ENCODE peak calls at places on chromosomes 6 and 20, in five cellular contexts. V is H9, T is H1, G is mesenchymal stem cell, O is trophoblast cell. K is an unnamed sample.

GRCh38 chr20:41308290-41308691 is 9.2 kb downstream of the ZHX3 start:
- DNase-seq in O (peak; percentile 93), G (peak; percentile 90), T (no peak), V (no peak), K (no peak)

GRCh38 chr6:169863149-169863525 is 111.7 kb downstream of the ERMARD start:
- DNase-seq in O (no peak), V (no peak), G (no peak), T (no peak), K (no peak)

GRCh38 chr6:5525209-5525608 is 263.9 kb downstream of the FARS2 start:
- DNase-seq in V (no peak), G (peak; percentile 62), O (no peak), T (no peak), K (no peak)

GRCh38 chr6:12892201-12892600 is 175.6 kb downstream of the PHACTR1 start:
- DNase-seq in O (no peak), G (no peak), T (no peak), V (no peak), K (no peak)

GRCh38 chr20:6660441-6660840 is 107.0 kb upstream of the BMP2 start:
- DNase-seq in O (no peak), T (no peak), V (no peak), G (no peak), K (no peak)

GRCh38 chr20:58233881-58234528 is 5.6 kb upstream of the ANKRD60 start:
- DNase-seq in O (peak; percentile 42), T (no peak), V (peak; percentile 76), G (peak; percentile 26), K (no peak)

GRCh38 chr6:90719321-90720195 is 132.7 kb upstream of the MAP3K7 start:
- DNase-seq in V (no peak), G (no peak), O (peak; percentile 35), T (no peak), K (no peak)

GRCh38 chr6:38047562-38047961 is 228.0 kb downstream of the ZFAND3 start:
- DNase-seq in T (no peak), G (no peak), O (no peak), V (no peak), K (no peak)

GRCh38 chr6:168127384-168127868 is 48.4 kb upstream of the FRMD1 start:
- DNase-seq in O (no peak), T (no peak), G (no peak), V (no peak), K (no peak)

GRCh38 chr6:53134601-53135235 is 13.9 kb downstream of the GCM1 start:
- DNase-seq in G (no peak), V (no peak), O (peak; percentile 67), T (no peak), K (no peak)

GRCh38 chr20:47701612-47702011 is 83.7 kb downstream of the SULF2 start:
- DNase-seq in V (no peak), G (no peak), O (peak; percentile 85), T (no peak), K (no peak)

GRCh38 chr6:52407467-52407866 is 12.7 kb upstream of the EFHC1 start:
- DNase-seq in O (peak; percentile 74), G (peak; percentile 79), V (no peak), T (no peak), K (peak; percentile 36)

GRCh38 chr6:163288066-163288465 is 126.5 kb upstream of the QKI start:
- DNase-seq in G (no peak), O (peak; percentile 77), T (no peak), V (no peak), K (no peak)

GRCh38 chr6:156589281-156589680 is 187.9 kb upstream of the ARID1B start:
- DNase-seq in G (peak; percentile 39), O (peak; percentile 10), V (no peak), T (no peak), K (no peak)

GRCh38 chr6:141969201-141969600 is 163.5 kb upstream of the GJE1 start:
- DNase-seq in G (no peak), T (no peak), O (peak; percentile 49), V (no peak), K (no peak)

GRCh38 chr6:25508051-25508450 is 144.0 kb upstream of the SCGN start:
- DNase-seq in O (no peak), T (no peak), G (no peak), V (no peak), K (no peak)

GRCh38 chr20:56439784-56440291 is 27.8 kb downstream of the CASS4 start:
- DNase-seq in O (peak; percentile 97), T (no peak), G (peak; percentile 90), V (no peak), K (no peak)

GRCh38 chr6:83824831-83825230 is 28.3 kb upstream of the RIPPLY2 start:
- DNase-seq in V (no peak), G (peak; percentile 35), O (no peak), T (no peak), K (no peak)

GRCh38 chr20:8464368-8464767 is 332.3 kb downstream of the PLCB1 start:
- DNase-seq in G (no peak), V (no peak), O (no peak), T (no peak), K (no peak)

GRCh38 chr20:2691663-2692035 is 931 bp upstream of the EBF4 start:
- DNase-seq in T (no peak), G (no peak), O (no peak), V (no peak), K (no peak)

GRCh38 chr6:3697609-3698008 is 53.9 kb downstream of the PXDC1 start:
- DNase-seq in G (peak; percentile 61), V (no peak), O (peak; percentile 36), T (no peak), K (no peak)

DNA sequence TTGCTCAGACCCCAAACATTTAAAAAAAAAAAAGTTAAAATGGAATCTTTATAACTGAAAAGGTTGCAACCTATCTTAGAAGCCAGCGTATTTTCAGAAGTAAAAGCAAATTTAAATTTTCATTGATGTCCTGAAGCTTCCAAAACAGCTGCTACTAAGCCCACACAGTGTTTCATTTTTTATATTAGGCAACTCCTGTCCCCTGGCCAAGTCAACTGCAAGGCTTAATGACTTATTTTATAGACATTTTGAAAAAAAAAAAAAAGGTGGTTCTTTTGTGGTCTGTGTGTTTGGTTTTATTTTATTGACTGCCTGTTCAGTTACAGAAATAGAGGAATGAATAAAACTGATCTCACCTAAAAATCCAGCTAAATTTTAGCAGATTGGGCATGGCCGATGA is 13.0 kb downstream of the CFAP61 start:
- DNase-seq in O (no peak), V (no peak), T (no peak), G (no peak), K (no peak)
- H2BK12ac ChIP-seq in O (no peak overlapping the region), V (no peak overlapping the region), T (no peak overlapping the region), G (no peak overlapping the region), K (no peak overlapping the region)

GRCh38 chr20:50220894-50221266 is 30.2 kb downstream of the CEBPB start:
- DNase-seq in V (no peak), O (no peak), T (no peak), G (no peak), K (no peak)

GRCh38 chr20:50223321-50223995 is 32.8 kb downstream of the CEBPB start:
- DNase-seq in O (peak; percentile 51), T (no peak), G (no peak), V (no peak), K (no peak)

GRCh38 chr20:50220093-50220893 is 29.7 kb downstream of the CEBPB start:
- DNase-seq in G (no peak), O (no peak), T (no peak), V (no peak), K (no peak)

GRCh38 chr20:50222568-50223320 is 32.1 kb downstream of the CEBPB start:
- DNase-seq in G (no peak), V (no peak), O (no peak), T (no peak), K (no peak)

GRCh38 chr20:50221501-50222323 is 31.1 kb downstream of the CEBPB start:
- DNase-seq in T (no peak), G (peak; percentile 47), V (no peak), O (peak; percentile 89), K (no peak)
- H4K91ac ChIP-seq in T (no peak overlapping the region), G (peak overlapping the region; percentile 25), V (no peak overlapping the region), O (no peak overlapping the region), K (no peak overlapping the region)

GRCh38 chr20:23147964-23148720 is 62.0 kb upstream of the CD93 start:
- DNase-seq in G (peak; percentile 98), O (peak; percentile 61), V (no peak), T (no peak), K (no peak)
- H2AFZ ChIP-seq in G (no peak overlapping the region), O (no peak overlapping the region), V (no peak overlapping the region), T (no peak overlapping the region), K (no peak overlapping the region)

DNA sequence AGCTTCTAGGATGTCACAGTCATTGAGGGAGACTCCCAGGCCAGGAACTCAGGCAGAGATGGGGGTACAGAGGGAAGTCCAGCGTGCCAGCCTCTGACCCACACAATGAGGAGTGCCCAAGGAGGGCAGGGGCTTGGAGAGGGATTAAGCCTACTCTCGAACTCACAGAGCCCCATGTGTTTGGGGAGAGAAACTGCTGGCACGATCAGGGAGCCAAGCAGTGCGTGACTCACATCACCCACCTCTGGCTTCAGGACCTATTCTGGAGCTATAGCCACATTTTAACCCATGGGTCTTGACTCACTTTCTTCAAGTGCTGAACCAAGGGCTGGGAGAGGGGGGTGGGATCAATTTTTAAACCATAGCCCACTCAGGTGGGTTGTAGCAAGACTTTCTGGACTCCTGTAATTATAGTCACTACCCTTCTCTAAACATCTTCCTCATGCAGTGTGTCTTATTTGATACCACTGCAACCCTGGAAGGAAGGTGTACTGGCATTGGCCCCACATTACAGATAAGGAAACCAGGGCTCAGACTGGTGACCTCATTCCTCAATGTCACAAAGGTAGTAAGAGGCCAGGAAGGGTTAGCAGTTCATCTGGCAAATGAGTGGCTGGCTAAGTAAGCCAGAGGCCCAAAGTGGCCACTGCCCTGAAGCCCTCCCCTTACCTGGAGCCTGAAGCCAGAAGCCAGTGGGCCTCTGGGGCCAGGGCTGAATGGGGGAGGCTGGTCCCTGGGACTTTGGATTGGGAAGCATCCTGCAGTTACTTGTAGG is 12.0 kb downstream of the FOXP4 start:
- DNase-seq in V (no peak), O (no peak), T (no peak), G (no peak), K (no peak)
- H2BK12ac ChIP-seq in V (no peak overlapping the region), O (no peak overlapping the region), T (no peak overlapping the region), G (no peak overlapping the region), K (no peak overlapping the region)

GRCh38 chr20:63000958-63001357 is 5.8 kb downstream of the BHLHE23 start:
- DNase-seq in T (no peak), G (no peak), O (no peak), V (no peak), K (no peak)
- H4K91ac ChIP-seq in T (no peak overlapping the region), G (no peak overlapping the region), O (no peak overlapping the region), V (no peak overlapping the region), K (no peak overlapping the region)

GRCh38 chr20:54063580-54063979 is 6.8 kb downstream of the BCAS1 start:
- DNase-seq in G (no peak), V (no peak), O (no peak), T (no peak), K (no peak)

GRCh38 chr20:54062812-54063280 is 7.5 kb downstream of the BCAS1 start:
- DNase-seq in V (no peak), G (peak; percentile 45), O (peak; percentile 70), T (no peak), K (peak; percentile 15)

GRCh38 chr20:54058420-54059139 is 11.8 kb downstream of the BCAS1 start:
- DNase-seq in T (no peak), V (no peak), G (no peak), O (no peak), K (no peak)

GRCh38 chr20:54059691-54060364 is 10.6 kb downstream of the BCAS1 start:
- DNase-seq in T (no peak), V (no peak), G (no peak), O (no peak), K (no peak)

GRCh38 chr20:54061106-54061881 is 9.1 kb downstream of the BCAS1 start:
- DNase-seq in T (no peak), O (no peak), G (peak; percentile 24), V (no peak), K (no peak)
- H2AFZ ChIP-seq in T (no peak overlapping the region), O (no peak overlapping the region), G (no peak overlapping the region), V (no peak overlapping the region), K (no peak overlapping the region)

K was measured in neuronal stem cell.